ENCODE peak calls at places on chromosomes 11 and 22, in five cellular contexts. F, L, S, W and Z are unnamed samples.

GRCh38 chr22:25192406-25192805 is 7.3 kb upstream of the CRYBB3 start:
- DNase-seq in F (no peak), L (no peak), S (no peak), W (no peak), Z (no peak)

GRCh38 chr11:70799386-70799785 is 401.1 kb downstream of the CTTN start:
- DNase-seq in F (no peak), L (no peak), S (no peak), W (no peak), Z (no peak)

GRCh38 chr11:87251560-87251959 is 213.8 kb downstream of the TMEM135 start:
- DNase-seq in F (no peak), L (no peak), S (no peak), W (no peak), Z (no peak)

GRCh38 chr11:31996159-31996881 is 94.6 kb upstream of the RCN1 start:
- DNase-seq in F (no peak), L (no peak), S (no peak), W (no peak), Z (no peak)

GRCh38 chr11:2775083-2775625 is 75.4 kb upstream of the KCNQ1OT1 start:
- DNase-seq in F (peak), L (no peak), S (peak), W (no peak), Z (no peak)

GRCh38 chr11:122516686-122517085 is 138.8 kb upstream of the UBASH3B start:
- DNase-seq in F (no peak), L (no peak), S (no peak), W (no peak), Z (no peak)

GRCh38 chr11:43943931-43944751 is 1.7 kb downstream of the C11orf96 start:
- DNase-seq in F (no peak), L (no peak), S (no peak), W (no peak), Z (no peak)

GRCh38 chr11:4511267-4511666 is 28.8 kb downstream of the OR52K1 start:
- DNase-seq in F (no peak), L (no peak), S (no peak), W (no peak), Z (no peak)

GRCh38 chr11:95373241-95373640 is 142.2 kb upstream of the SESN3 start:
- DNase-seq in F (no peak), L (no peak), S (no peak), W (no peak), Z (no peak)

GRCh38 chr22:30636226-30637077 is 871 bp downstream of the SLC35E4 start:
- DNase-seq in F (peak), L (no peak), S (peak), W (no peak), Z (no peak)

GRCh38 chr11:17972987-17973386 is 39.9 kb downstream of the SERGEF start:
- DNase-seq in F (peak), L (peak), S (peak), W (peak), Z (peak)

GRCh38 chr11:75872887-75873416 is 57.9 kb downstream of the UVRAG start:
- DNase-seq in F (no peak), L (no peak), S (no peak), W (no peak), Z (no peak)

GRCh38 chr22:22366478-22366988 is 121.9 kb downstream of the VPREB1 start:
- DNase-seq in F (no peak), L (no peak), S (no peak), W (no peak), Z (no peak)

GRCh38 chr22:45970709-45971388 is 6.1 kb downstream of the WNT7B start:
- DNase-seq in F (no peak), L (no peak), S (no peak), W (no peak), Z (no peak)

GRCh38 chr22:46036558-46037408 is 59.8 kb upstream of the WNT7B start:
- DNase-seq in F (peak), L (peak), S (no peak), W (peak), Z (no peak)

GRCh38 chr11:118353084-118353710 is 6.2 kb upstream of the UBE4A start:
- DNase-seq in F (no peak), L (peak), S (no peak), W (no peak), Z (no peak)

GRCh38 chr22:27801197-27801615 is 350 bp downstream of the MN1 start:
- DNase-seq in F (no peak), L (peak), S (peak), W (no peak), Z (no peak)

GRCh38 chr11:61955031-61955415 is 4.9 kb downstream of the BEST1 start:
- DNase-seq in F (peak), L (peak), S (no peak), W (peak), Z (no peak)

GRCh38 chr22:19213496-19214473 is 35.2 kb upstream of the SLC25A1 start:
- DNase-seq in F (no peak), L (no peak), S (peak), W (no peak), Z (no peak)

GRCh38 chr11:17414992-17415391 is 26.5 kb upstream of the KCNJ11 start:
- DNase-seq in F (no peak), L (no peak), S (no peak), W (no peak), Z (no peak)

GRCh38 chr11:78560826-78561484 is 13.7 kb downstream of the NARS2 start:
- DNase-seq in F (no peak), L (no peak), S (no peak), W (no peak), Z (no peak)

GRCh38 chr11:73272680-73273038 is 521 bp downstream of the P2RY6 start:
- DNase-seq in F (no peak), L (no peak), S (no peak), W (no peak), Z (no peak)

GRCh38 chr11:130727715-130728114 is 188.6 kb downstream of the SNX19 start:
- DNase-seq in F (no peak), L (no peak), S (no peak), W (no peak), Z (no peak)

GRCh38 chr22:45742866-45743450 is 71.3 kb downstream of the ATXN10 start:
- DNase-seq in F (peak), L (peak), S (no peak), W (peak), Z (no peak)

GRCh38 chr22:43288807-43289417 is 54.3 kb downstream of the SCUBE1 start:
- DNase-seq in F (no peak), L (peak), S (no peak), W (no peak), Z (no peak)
- H3K4me3 ChIP-seq in F (no peak), L (no peak), S (peak), W (peak), Z (no peak)

DNA sequence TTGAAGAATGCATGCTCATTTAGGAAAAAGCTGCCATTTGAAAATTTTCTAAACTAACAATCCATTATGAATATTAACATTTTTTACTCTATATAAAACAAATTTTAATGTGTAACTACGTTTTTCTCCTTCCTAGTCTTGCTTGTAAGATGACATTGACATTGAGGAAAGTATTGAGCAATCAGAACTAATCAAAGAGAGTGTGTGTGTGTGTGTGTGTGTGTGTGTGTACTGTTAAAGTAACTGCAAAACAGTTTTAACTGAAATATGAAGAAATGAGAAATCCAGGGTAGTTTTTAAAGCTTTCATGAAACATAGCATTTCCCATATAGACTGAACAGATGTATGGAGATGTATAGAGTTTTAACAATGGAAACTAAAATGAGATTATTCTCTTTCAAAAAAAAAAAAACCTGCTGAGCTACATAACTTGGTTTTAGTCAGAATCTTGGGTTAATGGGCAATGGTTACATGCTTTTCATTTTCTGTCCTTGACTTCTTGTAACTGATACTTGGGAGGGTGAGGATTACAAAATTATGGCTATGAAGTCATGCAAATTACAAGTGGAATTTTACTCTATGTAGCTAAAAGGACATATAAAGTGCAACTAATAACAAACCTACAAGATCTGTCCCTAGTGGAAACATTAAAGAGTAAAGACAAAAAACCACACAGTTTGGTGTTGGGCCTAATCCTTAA is 2.0 kb downstream of the PDGFD start:
- DNase-seq in F (no peak), L (no peak), S (no peak), W (no peak), Z (no peak)
- H3K4me3 ChIP-seq in F (no peak), L (no peak), S (no peak), W (peak), Z (no peak)

GRCh38 chr11:120241277-120241676 is 1.3 kb downstream of the POU2F3 start:
- DNase-seq in F (no peak), L (no peak), S (no peak), W (no peak), Z (no peak)

GRCh38 chr11:120240866-120241265 is 926 bp downstream of the POU2F3 start:
- DNase-seq in F (no peak), L (no peak), S (no peak), W (no peak), Z (no peak)

GRCh38 chr11:120243221-120243620 is 3.3 kb downstream of the POU2F3 start:
- DNase-seq in F (no peak), L (no peak), S (no peak), W (no peak), Z (no peak)

GRCh38 chr11:120238968-120239620 is 846 bp upstream of the POU2F3 start:
- DNase-seq in F (no peak), L (no peak), S (no peak), W (no peak), Z (no peak)

GRCh38 chr11:120239713-120240640 is at the start of gene POU2F3:
- DNase-seq in F (peak), L (peak), S (no peak), W (no peak), Z (no peak)
- H3K4me3 ChIP-seq in F (no peak), L (no peak), S (no peak), W (no peak), Z (no peak)

DNA sequence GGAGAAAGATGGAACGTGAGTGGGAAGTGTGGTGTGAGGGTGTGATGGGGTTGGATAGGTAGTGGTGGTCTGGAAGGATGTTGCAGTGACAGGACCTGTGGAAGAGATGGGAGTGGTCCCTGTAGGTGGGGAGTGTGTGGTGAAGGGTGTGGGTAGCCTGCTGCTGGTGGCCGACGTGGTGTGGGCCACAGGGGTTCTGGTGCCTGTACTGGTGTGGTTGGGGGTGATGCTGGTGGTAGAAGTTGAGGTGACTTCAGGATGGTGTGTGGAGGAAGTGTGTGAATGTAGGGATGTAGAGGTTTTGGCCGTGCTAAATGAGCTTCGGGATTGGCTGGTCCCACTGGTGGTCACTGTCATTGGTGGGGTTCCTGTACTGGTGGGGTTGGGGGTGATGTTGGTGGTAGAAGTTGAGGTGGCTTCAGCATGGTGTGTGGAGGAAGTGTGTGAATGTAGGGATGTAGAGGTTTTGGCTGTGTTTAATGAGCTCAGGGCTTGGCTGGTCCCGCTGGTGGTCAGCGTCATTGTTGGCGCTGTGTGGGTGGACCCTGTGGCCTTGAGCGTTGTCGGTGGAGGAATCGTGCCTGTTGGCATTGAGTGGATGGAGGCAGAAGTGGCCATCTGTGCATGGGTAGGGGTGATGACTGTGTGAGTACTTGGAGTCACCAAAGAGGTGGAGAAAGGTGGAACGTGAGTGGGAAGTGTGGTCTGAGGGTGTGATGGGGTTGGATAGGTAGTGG is 19.1 kb downstream of the MUC6 start:
- DNase-seq in F (no peak), L (no peak), S (no peak), W (peak), Z (no peak)
- H3K4me3 ChIP-seq in F (no peak), L (no peak), S (no peak), W (no peak), Z (no peak)